ENCODE peak calls at places on chromosomes 2 and 18, in eight cellular contexts. A is HepG2, X is HCT116, L is SK-N-SH, V is sigmoid colon, G is endothelial cell of umbilical vein, D is Panc1, U is stomach. I is an unnamed sample. For H3K4me1, the result is how much of the 10 kb centered on the place peaks cover.

GRCh38 chr2:120768112-120769048 is 32.7 kb downstream of the GLI2 start:
- DNase-seq in A (no peak), X (no peak), L (no peak), V (peak), G (no peak), D (no peak), U (no peak), I (peak)

GRCh38 chr2:7191927-7192326 is 274.7 kb downstream of the RNF144A start:
- DNase-seq in A (peak), X (no peak), L (no peak), V (no peak), G (peak), D (no peak), U (no peak), I (no peak)

GRCh38 chr2:101375653-101376052 is 11.7 kb downstream of the CREG2 start:
- DNase-seq in A (no peak), X (no peak), L (no peak), V (no peak), G (no peak), D (no peak), U (no peak), I (no peak)

GRCh38 chr2:221444106-221444505 is 128.0 kb downstream of the EPHA4 start:
- DNase-seq in A (no peak), X (peak), L (no peak), V (no peak), G (peak), D (no peak), U (no peak), I (no peak)

GRCh38 chr2:10332402-10333246 is 29.9 kb downstream of the HPCAL1 start:
- DNase-seq in A (no peak), X (no peak), L (no peak), V (no peak), G (no peak), D (no peak), U (no peak), I (no peak)

GRCh38 chr2:119678021-119678656 is 862 bp upstream of the TMEM177 start:
- DNase-seq in A (peak), X (no peak), L (peak), V (no peak), G (no peak), D (no peak), U (peak), I (peak)

GRCh38 chr2:237507478-237507877 is 20.4 kb downstream of the MLPH start:
- DNase-seq in A (no peak), X (no peak), L (no peak), V (peak), G (no peak), D (no peak), U (no peak), I (no peak)

GRCh38 chr2:211396815-211397214 is 840.4 kb downstream of the CPS1 start:
- DNase-seq in A (no peak), X (no peak), L (no peak), V (no peak), G (no peak), D (no peak), U (no peak), I (no peak)

GRCh38 chr2:55163895-55164509 is 68.1 kb downstream of the CLHC1 start:
- DNase-seq in A (no peak), X (no peak), L (no peak), V (no peak), G (peak), D (no peak), U (peak), I (no peak)
- TF ChIP-seq POLR2AphosphoS5 in A (no peak), X (no peak), L (no peak), V (no peak), G (no peak), D (no peak), U (peak), I (no peak)

DNA sequence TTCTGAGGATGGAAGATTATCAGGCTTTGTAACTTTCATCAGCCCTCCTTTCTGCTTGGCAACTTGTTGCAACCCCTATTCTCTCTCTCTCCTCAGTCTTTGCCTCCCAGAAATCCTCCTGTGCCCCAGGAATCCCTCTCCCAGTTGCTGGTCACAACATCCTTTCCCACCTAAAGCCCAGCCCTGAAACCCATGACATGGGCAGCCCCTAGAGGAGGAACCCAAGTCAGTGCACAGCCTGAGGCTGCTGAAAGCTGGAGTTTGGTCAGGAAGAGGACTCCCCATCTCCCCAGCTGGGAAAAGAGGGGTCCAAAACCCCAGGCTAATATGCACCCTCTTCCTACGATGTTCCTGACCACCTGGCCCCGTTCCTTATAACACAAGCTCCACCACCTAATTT is 29.5 kb downstream of the PKDCC start:
- DNase-seq in A (no peak), X (no peak), L (no peak), V (no peak), G (no peak), D (no peak), U (no peak), I (peak)
- TF ChIP-seq CTCF in A (peak), X (no peak), L (peak), V (no peak), G (no peak), D (no peak), U (no peak), I (no peak)

GRCh38 chr2:128501022-128501690 is 182.5 kb upstream of the HS6ST1 start:
- DNase-seq in A (no peak), X (no peak), L (no peak), V (no peak), G (no peak), D (no peak), U (peak), I (no peak)
- H3K4me1 ChIP-seq in A (under half), X (under half), L (under half), V (under half), G (under half), D (under half), U (under half), I (under half)

DNA sequence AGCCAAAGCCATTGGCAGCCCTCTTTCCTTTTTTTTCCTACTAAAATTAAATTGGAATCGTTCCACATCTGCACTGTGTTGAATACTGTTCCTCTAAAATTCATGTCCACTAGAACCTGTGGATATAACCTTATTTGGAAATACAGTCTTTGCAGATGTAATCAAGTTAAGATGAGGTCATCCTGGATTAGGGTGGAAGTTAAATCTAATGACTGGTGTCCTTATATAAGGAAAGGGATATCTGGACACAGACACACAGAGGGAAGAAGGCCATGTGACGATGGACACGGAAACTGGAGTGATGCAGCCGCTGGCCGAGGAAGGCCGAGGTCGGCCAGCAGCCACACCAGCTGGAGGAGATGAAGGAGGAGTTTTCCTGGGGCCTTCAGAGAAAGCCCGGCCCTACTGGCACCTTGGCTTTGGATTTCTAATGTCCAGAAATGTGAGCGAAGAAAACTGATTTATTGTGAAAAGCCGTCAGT is 49.4 kb downstream of the LONRF2 start:
- DNase-seq in A (no peak), X (no peak), L (peak), V (peak), G (no peak), D (no peak), U (no peak), I (no peak)
- TF ChIP-seq POLR2AphosphoS5 in A (no peak), X (no peak), L (no peak), V (no peak), G (no peak), D (no peak), U (no peak), I (peak)

DNA sequence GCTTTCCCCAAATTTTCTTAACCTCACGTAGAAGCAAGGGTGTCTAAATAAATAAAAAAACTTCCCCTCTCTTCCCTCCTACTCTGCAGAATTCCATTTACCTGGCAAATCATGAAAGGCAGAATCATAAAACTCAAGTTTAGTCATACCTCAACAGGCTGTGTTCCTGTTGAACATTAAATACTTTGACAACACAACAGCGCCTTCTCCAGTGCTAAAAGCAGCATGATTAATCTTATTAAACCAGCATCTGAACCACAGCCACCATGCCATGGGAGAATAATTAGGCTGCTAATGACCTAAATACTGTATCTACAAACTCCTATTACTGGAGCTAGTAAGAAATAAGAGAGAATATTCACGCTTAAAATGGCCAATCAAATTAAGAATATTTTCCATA is 68.1 kb downstream of the CDH2 start:
- DNase-seq in A (no peak), X (no peak), L (no peak), V (no peak), G (no peak), D (no peak), U (no peak), I (no peak)
- TF ChIP-seq CTCF in A (peak), X (no peak), L (peak), V (no peak), G (no peak), D (no peak), U (no peak), I (no peak)

GRCh38 chr2:69947078-69947801 is 14.2 kb downstream of the ASPRV1 start:
- DNase-seq in A (no peak), X (no peak), L (no peak), V (no peak), G (no peak), D (no peak), U (no peak), I (no peak)
- H3K4me1 ChIP-seq in A (under half), X (under half), L (under half), V (under half), G (under half), D (under half), U (under half), I (under half)

GRCh38 chr18:44917865-44918476 is 237.3 kb downstream of the SETBP1 start:
- DNase-seq in A (peak), X (no peak), L (no peak), V (no peak), G (no peak), D (no peak), U (peak), I (no peak)
- TF ChIP-seq POLR2AphosphoS5 in A (no peak), X (no peak), L (no peak), V (no peak), G (no peak), D (no peak), U (peak), I (no peak)

GRCh38 chr2:56185582-56186046 is 1.8 kb downstream of the CCDC85A start:
- DNase-seq in A (no peak), X (no peak), L (no peak), V (no peak), G (peak), D (no peak), U (no peak), I (peak)
- TF ChIP-seq CTCF in A (no peak), X (no peak), L (peak), V (no peak), G (no peak), D (no peak), U (no peak), I (no peak)

I was measured in spleen.